ENCODE peak calls at places on chromosomes 1 and 21, in six cellular contexts. One of them, this sample, is unnamed.

GRCh38 chr1:58468612-58469493 is 77.7 kb downstream of the OMA1 start:
- DNase-seq in stimulated activated CD4-positive, alpha-beta T cell treated with anti-CD3 and anti-CD28 coated beads, TNF-alpha, amount 100 ng/mL, for 1 hour: no peak
- DNase-seq in NCI-H2029 treated with DMSO at 0.1 percent for 48 hours: no peak
- DNase-seq in hypothalamus: no peak
- DNase-seq in glomerular endothelial cell: no peak
- DNase-seq in osteoblast: no peak
- DNase-seq in this sample: no peak

GRCh38 chr1:96488777-96489176 is 232.8 kb upstream of the PTBP2 start:
- DNase-seq in hypothalamus: no peak
- DNase-seq in stimulated activated CD4-positive, alpha-beta T cell treated with anti-CD3 and anti-CD28 coated beads, TNF-alpha, amount 100 ng/mL, for 1 hour: no peak
- DNase-seq in osteoblast: no peak
- DNase-seq in glomerular endothelial cell: no peak
- DNase-seq in NCI-H2029 treated with DMSO at 0.1 percent for 48 hours: no peak
- DNase-seq in this sample: no peak

GRCh38 chr1:12644237-12644636 is 352 bp downstream of the AADACL4 start:
- DNase-seq in osteoblast: no peak
- DNase-seq in stimulated activated CD4-positive, alpha-beta T cell treated with anti-CD3 and anti-CD28 coated beads, TNF-alpha, amount 100 ng/mL, for 1 hour: no peak
- DNase-seq in glomerular endothelial cell: no peak
- DNase-seq in hypothalamus: no peak
- DNase-seq in NCI-H2029 treated with DMSO at 0.1 percent for 48 hours: no peak
- DNase-seq in this sample: no peak

GRCh38 chr1:16614361-16615252 is 1.2 kb upstream of the NBPF1 start:
- DNase-seq in glomerular endothelial cell: no peak
- DNase-seq in osteoblast: peak; percentile 60
- DNase-seq in hypothalamus: no peak
- DNase-seq in stimulated activated CD4-positive, alpha-beta T cell treated with anti-CD3 and anti-CD28 coated beads, TNF-alpha, amount 100 ng/mL, for 1 hour: no peak
- DNase-seq in NCI-H2029 treated with DMSO at 0.1 percent for 48 hours: no peak
- DNase-seq in this sample: no peak

GRCh38 chr1:243539636-243540035 is 283.8 kb downstream of the SDCCAG8 start:
- DNase-seq in glomerular endothelial cell: no peak
- DNase-seq in stimulated activated CD4-positive, alpha-beta T cell treated with anti-CD3 and anti-CD28 coated beads, TNF-alpha, amount 100 ng/mL, for 1 hour: no peak
- DNase-seq in NCI-H2029 treated with DMSO at 0.1 percent for 48 hours: no peak
- DNase-seq in hypothalamus: no peak
- DNase-seq in osteoblast: peak; percentile 27
- DNase-seq in this sample: no peak

GRCh38 chr1:38990401-38990745 is 703 bp upstream of the AKIRIN1 start:
- DNase-seq in NCI-H2029 treated with DMSO at 0.1 percent for 48 hours: peak; percentile 98
- DNase-seq in hypothalamus: no peak
- DNase-seq in osteoblast: peak; percentile 49
- DNase-seq in stimulated activated CD4-positive, alpha-beta T cell treated with anti-CD3 and anti-CD28 coated beads, TNF-alpha, amount 100 ng/mL, for 1 hour: no peak
- DNase-seq in glomerular endothelial cell: no peak
- DNase-seq in this sample: no peak

GRCh38 chr1:90393025-90393424 is 324.1 kb downstream of the BARHL2 start:
- DNase-seq in stimulated activated CD4-positive, alpha-beta T cell treated with anti-CD3 and anti-CD28 coated beads, TNF-alpha, amount 100 ng/mL, for 1 hour: no peak
- DNase-seq in osteoblast: no peak
- DNase-seq in hypothalamus: no peak
- DNase-seq in NCI-H2029 treated with DMSO at 0.1 percent for 48 hours: no peak
- DNase-seq in glomerular endothelial cell: no peak
- DNase-seq in this sample: no peak

GRCh38 chr1:46220808-46221207 is 17.7 kb downstream of the LURAP1 start:
- DNase-seq in hypothalamus: no peak
- DNase-seq in stimulated activated CD4-positive, alpha-beta T cell treated with anti-CD3 and anti-CD28 coated beads, TNF-alpha, amount 100 ng/mL, for 1 hour: no peak
- DNase-seq in osteoblast: no peak
- DNase-seq in glomerular endothelial cell: no peak
- DNase-seq in NCI-H2029 treated with DMSO at 0.1 percent for 48 hours: no peak
- DNase-seq in this sample: no peak

GRCh38 chr21:33231526-33231925 is 1.8 kb downstream of the IFNAR2 start:
- DNase-seq in hypothalamus: no peak
- DNase-seq in glomerular endothelial cell: no peak
- DNase-seq in osteoblast: no peak
- DNase-seq in NCI-H2029 treated with DMSO at 0.1 percent for 48 hours: no peak
- DNase-seq in stimulated activated CD4-positive, alpha-beta T cell treated with anti-CD3 and anti-CD28 coated beads, TNF-alpha, amount 100 ng/mL, for 1 hour: peak; percentile 31
- DNase-seq in this sample: no peak

GRCh38 chr1:18532390-18533170 is 51.9 kb downstream of the KLHDC7A start:
- DNase-seq in glomerular endothelial cell: no peak
- DNase-seq in hypothalamus: no peak
- DNase-seq in stimulated activated CD4-positive, alpha-beta T cell treated with anti-CD3 and anti-CD28 coated beads, TNF-alpha, amount 100 ng/mL, for 1 hour: no peak
- DNase-seq in osteoblast: no peak
- DNase-seq in NCI-H2029 treated with DMSO at 0.1 percent for 48 hours: no peak
- DNase-seq in this sample: no peak

GRCh38 chr1:152878042-152878441 is at the start of gene SMCP:
- DNase-seq in hypothalamus: no peak
- DNase-seq in osteoblast: peak; percentile 49
- DNase-seq in stimulated activated CD4-positive, alpha-beta T cell treated with anti-CD3 and anti-CD28 coated beads, TNF-alpha, amount 100 ng/mL, for 1 hour: no peak
- DNase-seq in NCI-H2029 treated with DMSO at 0.1 percent for 48 hours: no peak
- DNase-seq in glomerular endothelial cell: no peak
- DNase-seq in this sample: no peak

GRCh38 chr21:46347791-46348381 is 23.9 kb downstream of the PCNT start:
- DNase-seq in osteoblast: peak; percentile 90
- DNase-seq in stimulated activated CD4-positive, alpha-beta T cell treated with anti-CD3 and anti-CD28 coated beads, TNF-alpha, amount 100 ng/mL, for 1 hour: no peak
- DNase-seq in hypothalamus: no peak
- DNase-seq in NCI-H2029 treated with DMSO at 0.1 percent for 48 hours: no peak
- DNase-seq in glomerular endothelial cell: no peak
- DNase-seq in this sample: no peak

GRCh38 chr1:168553680-168554553 is 10.1 kb upstream of the XCL2 start:
- DNase-seq in osteoblast: no peak
- DNase-seq in hypothalamus: no peak
- DNase-seq in NCI-H2029 treated with DMSO at 0.1 percent for 48 hours: no peak
- DNase-seq in glomerular endothelial cell: no peak
- DNase-seq in stimulated activated CD4-positive, alpha-beta T cell treated with anti-CD3 and anti-CD28 coated beads, TNF-alpha, amount 100 ng/mL, for 1 hour: no peak
- DNase-seq in this sample: no peak